ENCODE peak calls at places on chromosome 21, in six cellular contexts. Z is BE2C, P is mammary epithelial cell, A is sigmoid colon, M is Peyer's patch, X is choroid plexus epithelial cell. Y is an unnamed sample.
A peak's percentile ranks its signal among the peaks of the same experiment; 100 is the strongest.

GRCh38 chr21:31132574-31133242 is 94.4 kb upstream of the KRTAP19-8 start:
- DNase-seq in Z (no peak), P (no peak), A (no peak), M (peak; percentile 63), X (peak; percentile 76), Y (peak; percentile 14)

GRCh38 chr21:44454747-44455523 is at the start of gene LRRC3:
- DNase-seq in Z (peak; percentile 98), P (peak; percentile 65), A (peak; percentile 95), M (peak; percentile 92), X (peak; percentile 80), Y (peak; percentile 66)

GRCh38 chr21:41926068-41926806 is 27.6 kb downstream of the C2CD2 start:
- DNase-seq in Z (no peak), P (peak; percentile 52), A (peak; percentile 57), M (no peak), X (peak; percentile 81), Y (peak; percentile 73)

GRCh38 chr21:38790961-38791360 is 14.8 kb upstream of the ETS2 start:
- DNase-seq in Z (no peak), P (no peak), A (no peak), M (no peak), X (no peak), Y (no peak)

GRCh38 chr21:33988237-33988835 is 72.7 kb upstream of the ATP5PO start:
- DNase-seq in Z (peak; percentile 19), P (no peak), A (no peak), M (no peak), X (no peak), Y (no peak)

GRCh38 chr21:17911628-17912027 is 92.5 kb upstream of the C21orf91 start:
- DNase-seq in Z (no peak), P (peak; percentile 86), A (no peak), M (no peak), X (peak; percentile 29), Y (peak; percentile 85)

GRCh38 chr21:35086357-35086756 is 37.3 kb upstream of the RUNX1 start:
- DNase-seq in Z (no peak), P (peak; percentile 81), A (no peak), M (no peak), X (peak; percentile 36), Y (peak; percentile 45)

GRCh38 chr21:38861006-38861405 is 55.3 kb downstream of the ETS2 start:
- DNase-seq in Z (peak; percentile 74), P (no peak), A (no peak), M (no peak), X (no peak), Y (no peak)

GRCh38 chr21:31213787-31214186 is 130.3 kb downstream of the TIAM1 start:
- DNase-seq in Z (no peak), P (no peak), A (no peak), M (no peak), X (no peak), Y (no peak)

GRCh38 chr21:30126575-30126974 is 40.0 kb downstream of the CLDN17 start:
- DNase-seq in Z (no peak), P (peak; percentile 85), A (no peak), M (no peak), X (no peak), Y (no peak)

GRCh38 chr21:32624726-32625125 is 12.5 kb upstream of the CFAP298 start:
- DNase-seq in Z (no peak), P (peak; percentile 80), A (no peak), M (no peak), X (peak; percentile 25), Y (no peak)

GRCh38 chr21:21232320-21232719 is 234.1 kb downstream of the NCAM2 start:
- DNase-seq in Z (peak; percentile 44), P (no peak), A (no peak), M (no peak), X (peak; percentile 88), Y (peak; percentile 66)

GRCh38 chr21:44428281-44428942 is 26.9 kb upstream of the LRRC3 start:
- DNase-seq in Z (no peak), P (peak; percentile 77), A (peak; percentile 30), M (peak; percentile 66), X (no peak), Y (no peak)

GRCh38 chr21:36699546-36700294 is 805 bp downstream of the SIM2 start:
- DNase-seq in Z (no peak), P (no peak), A (no peak), M (no peak), X (no peak), Y (no peak)

GRCh38 chr21:36980280-36981048 is 14.0 kb upstream of the HLCS start:
- DNase-seq in Z (peak; percentile 33), P (no peak), A (no peak), M (no peak), X (peak; percentile 31), Y (peak; percentile 9)

GRCh38 chr21:39386194-39386593 is 37.3 kb upstream of the HMGN1 start:
- DNase-seq in Z (peak; percentile 18), P (no peak), A (peak; percentile 69), M (no peak), X (peak; percentile 6), Y (peak; percentile 5)

GRCh38 chr21:33432496-33432895 is 29.3 kb downstream of the IFNGR2 start:
- DNase-seq in Z (no peak), P (no peak), A (no peak), M (no peak), X (no peak), Y (no peak)

GRCh38 chr21:33121715-33122475 is 52.0 kb downstream of the OLIG1 start:
- DNase-seq in Z (no peak), P (peak; percentile 12), A (no peak), M (no peak), X (peak; percentile 20), Y (peak; percentile 5)

GRCh38 chr21:17462276-17462981 is 50.4 kb upstream of the CXADR start:
- DNase-seq in Z (no peak), P (no peak), A (no peak), M (peak; percentile 82), X (peak; percentile 39), Y (peak; percentile 25)

GRCh38 chr21:15514073-15514946 is 215.5 kb upstream of the USP25 start:
- DNase-seq in Z (no peak), P (no peak), A (no peak), M (peak; percentile 84), X (no peak), Y (no peak)
- H3K4me3 ChIP-seq in Z (no peak overlapping the region), P (no peak overlapping the region), A (no peak overlapping the region), M (no peak overlapping the region), X (no peak overlapping the region), Y (no peak overlapping the region)

DNA sequence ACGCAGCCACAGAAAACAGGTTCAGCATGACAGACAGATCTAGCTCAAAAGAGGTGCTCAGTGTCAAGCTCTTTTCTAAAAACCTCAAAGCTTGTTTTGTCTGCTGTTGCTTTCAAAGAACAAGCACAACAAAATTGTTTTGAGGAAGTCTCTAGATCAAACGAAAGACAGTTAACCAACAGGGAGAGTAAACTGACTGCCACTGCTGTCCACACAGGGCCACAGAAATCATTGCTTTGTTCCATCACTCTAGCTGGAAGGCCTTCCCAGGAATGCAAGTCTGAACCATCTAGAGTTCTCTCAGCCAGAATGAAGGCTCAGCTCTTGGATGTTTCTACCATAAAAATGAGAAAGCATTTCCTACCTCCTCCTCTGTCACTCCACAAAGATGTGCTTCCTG is 12.7 kb downstream of the APP start:
- DNase-seq in Z (no peak), P (no peak), A (no peak), M (no peak), X (no peak), Y (no peak)
- H3K4me3 ChIP-seq in Z (no peak overlapping the region), P (no peak overlapping the region), A (no peak overlapping the region), M (no peak overlapping the region), X (no peak overlapping the region), Y (no peak overlapping the region)

DNA sequence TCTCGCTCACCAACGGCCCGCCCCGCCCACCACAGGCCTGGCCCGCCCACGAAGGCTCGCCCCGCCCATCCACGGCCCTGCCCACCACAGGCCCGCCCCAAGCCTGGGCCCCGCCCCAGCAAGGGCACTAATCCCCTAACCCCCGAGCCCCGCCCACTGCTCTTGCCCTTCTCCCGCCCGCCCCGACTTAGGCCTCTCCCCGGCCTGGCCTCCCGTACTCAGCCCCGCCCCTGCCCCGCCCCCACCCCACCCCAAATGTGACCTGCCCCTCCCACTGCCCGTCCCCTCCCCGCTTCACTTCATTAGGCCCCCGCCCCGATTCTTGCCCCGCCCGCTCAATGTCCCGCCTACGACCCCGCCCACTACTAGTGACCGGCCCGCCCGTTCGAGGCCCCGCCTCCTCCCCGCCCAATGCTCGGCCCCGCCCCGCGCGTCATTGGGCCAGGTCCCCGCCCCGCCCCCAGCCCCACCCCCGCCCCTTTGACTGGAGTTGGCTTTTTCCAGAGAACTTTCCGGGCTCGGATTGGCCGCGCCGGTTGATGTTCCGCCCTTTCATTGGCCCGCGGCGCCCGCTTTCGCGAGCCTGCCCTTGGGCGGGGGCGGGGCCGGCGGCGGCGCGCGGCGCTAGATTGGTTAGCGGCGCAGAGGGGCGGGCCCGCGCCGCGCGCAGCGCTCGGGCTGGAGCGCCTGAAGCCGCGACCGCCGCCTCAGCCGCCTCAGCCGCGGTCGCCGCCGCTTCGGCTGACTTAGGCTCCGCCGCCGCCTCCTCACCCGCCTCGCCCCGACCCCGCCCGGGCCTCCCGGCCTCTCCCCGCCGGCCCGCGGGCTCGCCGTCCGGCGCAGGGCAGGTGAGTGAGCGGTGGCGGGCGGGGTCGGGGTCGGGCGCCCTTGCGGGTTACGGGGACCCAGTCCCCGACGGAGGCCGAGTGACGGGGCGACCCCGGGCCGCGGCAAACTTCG is at the start of gene PCBP3:
- DNase-seq in Z (peak; percentile 100), P (peak; percentile 81), A (peak; percentile 99), M (peak; percentile 99), X (peak; percentile 98), Y (peak; percentile 97)
- H3K4me3 ChIP-seq in Z (peak within 1 kb of the TSS; percentile 91), P (no peak within 1 kb of the TSS), A (peak within 1 kb of the TSS; percentile 60), M (peak within 1 kb of the TSS; percentile 36), X (peak within 1 kb of the TSS; percentile 62), Y (peak within 1 kb of the TSS; percentile 56)

GRCh38 chr21:43355196-43355924 is 71.6 kb downstream of the SIK1 start:
- DNase-seq in Z (peak; percentile 49), P (no peak), A (no peak), M (no peak), X (no peak), Y (no peak)
- H3K4me3 ChIP-seq in Z (no peak overlapping the region), P (no peak overlapping the region), A (no peak overlapping the region), M (no peak overlapping the region), X (no peak overlapping the region), Y (no peak overlapping the region)

GRCh38 chr21:46180079-46180722 is 4.1 kb downstream of the SPATC1L start:
- DNase-seq in Z (no peak), P (no peak), A (no peak), M (peak; percentile 15), X (no peak), Y (no peak)
- H3K4me3 ChIP-seq in Z (no peak overlapping the region), P (no peak overlapping the region), A (no peak overlapping the region), M (no peak overlapping the region), X (no peak overlapping the region), Y (no peak overlapping the region)